ENCODE peak calls at places on chromosomes 4 and X, in four cellular contexts. F, T, J and A are unnamed samples.
A peak's percentile ranks its signal among the peaks of the same experiment; 100 is the strongest.

GRCh38 chrX:140141444-140142029 is 176.2 kb upstream of the CXorf66 start:
- DNase-seq in T (no peak), F (no peak), J (peak; percentile 17), A (no peak)

GRCh38 chr4:180665994-180666818 is 1577.0 kb upstream of the TENM3 start:
- DNase-seq in T (no peak), J (no peak), F (peak; percentile 6), A (peak; percentile 83)

GRCh38 chr4:156237192-156237591 is 283.5 kb upstream of the CTSO start:
- DNase-seq in J (no peak), T (no peak), F (no peak), A (no peak)

GRCh38 chr4:182917182-182918043 is at the start of gene DCTD:
- DNase-seq in J (peak; percentile 81), F (peak; percentile 84), T (peak; percentile 86), A (peak; percentile 68)

GRCh38 chr4:74474345-74475099 is 29.6 kb downstream of the AREG start:
- DNase-seq in J (no peak), F (no peak), T (no peak), A (no peak)

GRCh38 chr4:8643986-8644385 is 51.4 kb downstream of the CPZ start:
- DNase-seq in F (no peak), T (peak; percentile 49), J (no peak), A (no peak)

GRCh38 chrX:130085551-130085986 is 24.7 kb downstream of the ELF4 start:
- DNase-seq in F (peak; percentile 24), T (no peak), J (no peak), A (peak; percentile 59)

GRCh38 chr4:140277576-140277975 is 95.9 kb upstream of the SCOC start:
- DNase-seq in J (no peak), F (no peak), T (no peak), A (no peak)

GRCh38 chr4:2837904-2838496 is 5.6 kb upstream of the ADD1 start:
- DNase-seq in T (peak; percentile 76), F (peak; percentile 45), J (peak; percentile 83), A (no peak)

GRCh38 chrX:153416781-153417180 is 5.5 kb downstream of the ZFP92 start:
- DNase-seq in J (no peak), F (no peak), T (no peak), A (peak; percentile 38)

GRCh38 chrX:122504026-122504425 is 680.1 kb upstream of the GRIA3 start:
- DNase-seq in T (no peak), J (no peak), F (no peak), A (no peak)

GRCh38 chr4:126807132-126807531 is 825.6 kb upstream of the INTU start:
- DNase-seq in F (no peak), T (no peak), J (no peak), A (peak; percentile 19)

GRCh38 chr4:91325495-91325894 is 978.3 kb upstream of the GRID2 start:
- DNase-seq in F (no peak), J (no peak), T (no peak), A (peak; percentile 66)

GRCh38 chr4:184669251-184669650 is 19.7 kb downstream of the PRIMPOL start:
- DNase-seq in J (no peak), T (no peak), F (no peak), A (peak; percentile 16)

GRCh38 chr4:10734697-10735096 is 50.1 kb upstream of the CLNK start:
- DNase-seq in T (no peak), J (no peak), F (no peak), A (no peak)

GRCh38 chr4:53089940-53090729 is 228.0 kb downstream of the RASL11B start:
- DNase-seq in T (no peak), F (no peak), J (no peak), A (peak; percentile 11)

GRCh38 chrX:81195712-81196111 is 6.0 kb downstream of the HMGN5 start:
- DNase-seq in T (no peak), J (peak; percentile 46), F (peak; percentile 27), A (peak; percentile 31)

GRCh38 chr4:61254406-61254805 is 54.3 kb downstream of the ADGRL3 start:
- DNase-seq in F (no peak), J (no peak), T (no peak), A (no peak)

GRCh38 chr4:26458104-26458503 is 32.2 kb downstream of the CCKAR start:
- DNase-seq in J (no peak), T (no peak), F (no peak), A (peak; percentile 80)

GRCh38 chrX:136196691-136197155 is 49.4 kb downstream of the FHL1 start:
- DNase-seq in F (peak; percentile 18), T (no peak), J (no peak), A (no peak)

GRCh38 chr4:2263701-2264321 is 1.9 kb upstream of the MXD4 start:
- DNase-seq in J (no peak), F (no peak), T (peak; percentile 64), A (no peak)

GRCh38 chrX:37824491-37825224 is 22.7 kb downstream of the DYNLT3 start:
- DNase-seq in J (no peak), F (no peak), T (no peak), A (no peak)

GRCh38 chr4:74543983-74544382 is 99.0 kb downstream of the AREG start:
- DNase-seq in J (no peak), F (no peak), T (no peak), A (no peak)

GRCh38 chr4:41268024-41268423 is 11.3 kb downstream of the UCHL1 start:
- DNase-seq in J (no peak), T (no peak), F (no peak), A (peak; percentile 95)

GRCh38 chr4:98626350-98626749 is 32.1 kb downstream of the TSPAN5 start:
- DNase-seq in F (peak; percentile 19), T (no peak), J (no peak), A (no peak)

GRCh38 chr4:109876634-109877265 is 28.8 kb downstream of the LRIT3 start:
- DNase-seq in F (no peak), J (no peak), T (no peak), A (no peak)

GRCh38 chrX:10326578-10326977 is 169.8 kb downstream of the CLCN4 start:
- DNase-seq in F (peak; percentile 3), J (no peak), T (no peak), A (peak; percentile 38)

GRCh38 chr4:116066711-116067245 is 953.4 kb upstream of the NDST4 start:
- DNase-seq in T (no peak), F (no peak), J (no peak), A (no peak)

GRCh38 chrX:24925430-24925829 is 90.3 kb downstream of the ARX start:
- DNase-seq in T (no peak), F (no peak), J (no peak), A (no peak)

GRCh38 chr4:21884615-21885014 is 64.0 kb downstream of the KCNIP4 start:
- DNase-seq in F (no peak), T (no peak), J (no peak), A (no peak)

GRCh38 chr4:169658970-169659735 is 38.8 kb downstream of the CLCN3 start:
- DNase-seq in T (no peak), J (no peak), F (no peak), A (peak; percentile 3)

GRCh38 chrX:40863671-40864070 is 128.3 kb upstream of the MED14 start:
- DNase-seq in J (no peak), F (no peak), T (no peak), A (no peak)

GRCh38 chr4:108110450-108110849 is 58.3 kb downstream of the LEF1 start:
- DNase-seq in J (no peak), F (no peak), T (no peak), A (no peak)

GRCh38 chr4:108107729-108108382 is 60.9 kb downstream of the LEF1 start:
- DNase-seq in J (peak; percentile 64), T (no peak), F (no peak), A (no peak)

GRCh38 chr4:108109997-108110416 is 58.7 kb downstream of the LEF1 start:
- DNase-seq in J (no peak), F (no peak), T (no peak), A (no peak)

GRCh38 chr4:108107116-108107515 is 61.6 kb downstream of the LEF1 start:
- DNase-seq in T (no peak), F (no peak), J (no peak), A (no peak)

GRCh38 chr4:108109111-108109510 is 59.6 kb downstream of the LEF1 start:
- DNase-seq in J (no peak), T (no peak), F (no peak), A (no peak)
- H3K4me1 ChIP-seq in J (peaks cover 92% of the 10 kb centered on the region), T (no peaks in the 10 kb centered on the region), F (no peaks in the 10 kb centered on the region), A (no peaks in the 10 kb centered on the region)

GRCh38 chrX:100410083-100410590 is at the start of gene PCDH19:
- DNase-seq in T (peak; percentile 65), F (peak; percentile 42), J (no peak), A (peak; percentile 53)
- H3K27me3 ChIP-seq in T (peaks cover 33% of the 10 kb centered on the region), F (peaks cover 30% of the 10 kb centered on the region), J (peaks cover 13% of the 10 kb centered on the region), A (no peaks in the 10 kb centered on the region)

GRCh38 chrX:148620023-148620422 is 119.6 kb downstream of the AFF2 start:
- DNase-seq in J (no peak), T (no peak), F (no peak), A (no peak)
- H3K4me1 ChIP-seq in J (no peaks in the 10 kb centered on the region), T (no peaks in the 10 kb centered on the region), F (no peaks in the 10 kb centered on the region), A (no peaks in the 10 kb centered on the region)

GRCh38 chr4:658681-659667 is 15.1 kb downstream of the ATP5ME start:
- DNase-seq in T (peak; percentile 47), J (no peak), F (no peak), A (no peak)

GRCh38 chr4:661231-661630 is 12.8 kb downstream of the ATP5ME start:
- DNase-seq in T (peak; percentile 32), J (no peak), F (no peak), A (no peak)

GRCh38 chr4:658031-658667 is 15.9 kb downstream of the ATP5ME start:
- DNase-seq in T (peak; percentile 66), F (no peak), J (no peak), A (no peak)

GRCh38 chr4:660401-660800 is 13.7 kb downstream of the ATP5ME start:
- DNase-seq in J (no peak), F (no peak), T (peak; percentile 55), A (no peak)

DNA sequence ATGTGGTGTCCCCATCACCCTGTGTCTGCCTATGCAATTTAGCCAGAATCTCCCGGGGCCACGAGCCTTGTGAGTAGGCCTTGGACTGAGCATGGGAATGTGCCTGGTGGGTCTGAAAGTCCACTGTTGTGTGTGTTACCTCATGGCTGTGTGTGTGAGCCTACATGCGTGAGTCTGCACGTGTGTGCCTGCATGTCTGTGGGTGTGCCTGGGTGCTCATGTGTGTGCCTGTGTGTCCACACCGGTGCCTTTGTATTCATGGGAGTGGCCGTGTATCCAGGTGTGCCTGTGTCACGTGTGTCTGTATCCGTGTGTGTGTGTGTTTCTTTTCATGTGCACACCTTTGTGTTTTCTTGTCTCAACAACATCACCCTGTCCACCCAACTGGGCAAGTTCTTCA is 14.2 kb downstream of the ATP5ME start:
- DNase-seq in F (no peak), T (peak; percentile 25), J (no peak), A (no peak)
- H3K27me3 ChIP-seq in F (peaks cover 2% of the 10 kb centered on the region), T (peaks cover 22% of the 10 kb centered on the region), J (no peaks in the 10 kb centered on the region), A (no peaks in the 10 kb centered on the region)

DNA sequence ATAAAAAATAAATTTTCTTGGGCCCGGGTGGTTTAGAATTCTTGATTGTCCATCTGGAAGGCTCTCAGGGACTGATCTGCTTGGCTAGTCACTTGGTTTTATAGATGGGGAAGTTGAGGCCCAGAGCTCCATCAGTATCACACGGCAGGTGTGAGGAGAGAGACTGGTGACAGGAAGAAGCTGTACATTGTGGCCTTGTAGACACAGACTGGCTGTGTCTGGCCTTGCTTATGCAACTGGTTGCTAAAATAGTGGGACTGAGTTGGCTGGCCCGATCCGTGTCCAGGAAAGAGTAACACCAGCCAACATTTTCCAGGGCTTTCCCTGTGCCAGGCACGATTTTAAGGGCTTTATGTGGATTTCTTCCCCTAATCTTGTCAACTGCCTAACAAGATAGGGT is 2.8 kb downstream of the TBC1D14 start:
- DNase-seq in F (no peak), T (peak; percentile 61), J (no peak), A (no peak)
- H3K4me1 ChIP-seq in F (peaks cover 58% of the 10 kb centered on the region), T (peaks cover 38% of the 10 kb centered on the region), J (peaks cover 88% of the 10 kb centered on the region), A (peaks cover 29% of the 10 kb centered on the region)